ENCODE peak calls at places on chromosome 11, in seven cellular contexts. L is upper lobe of right lung, P is PC-3, V is coronary artery, Y is OCI-LY7, Q is ovary, A is hepatocyte. N is an unnamed sample.

GRCh38 chr11:63488789-63489188 is 2.2 kb downstream of the PLAAT5 start:
- DNase-seq in L (no peak), P (no peak), V (no peak), Y (no peak), Q (no peak), A (no peak), N (no peak)

GRCh38 chr11:38582756-38583155 is 1984.7 kb upstream of the RAG2 start:
- DNase-seq in L (no peak), P (no peak), V (no peak), Y (no peak), Q (no peak), A (no peak), N (no peak)

GRCh38 chr11:70091651-70092050 is 13.5 kb downstream of the ANO1 start:
- DNase-seq in L (no peak), P (no peak), V (no peak), Y (no peak), Q (no peak), A (no peak), N (no peak)

GRCh38 chr11:3134651-3135490 is 30.2 kb downstream of the OSBPL5 start:
- DNase-seq in L (peak), P (no peak), V (no peak), Y (no peak), Q (peak), A (no peak), N (no peak)

GRCh38 chr11:10666976-10667892 is 26.3 kb downstream of the IRAG1 start:
- DNase-seq in L (no peak), P (peak), V (no peak), Y (no peak), Q (no peak), A (no peak), N (no peak)

GRCh38 chr11:47991266-47991830 is 11.0 kb downstream of the PTPRJ start:
- DNase-seq in L (peak), P (peak), V (no peak), Y (peak), Q (no peak), A (peak), N (no peak)

GRCh38 chr11:125335101-125335500 is 161.0 kb downstream of the FEZ1 start:
- DNase-seq in L (peak), P (no peak), V (peak), Y (no peak), Q (no peak), A (no peak), N (no peak)

GRCh38 chr11:88196393-88196792 is 21.1 kb upstream of the RAB38 start:
- DNase-seq in L (no peak), P (no peak), V (no peak), Y (no peak), Q (no peak), A (no peak), N (no peak)

GRCh38 chr11:15468471-15468870 is 353.7 kb downstream of the INSC start:
- DNase-seq in L (no peak), P (no peak), V (no peak), Y (no peak), Q (no peak), A (no peak), N (no peak)

GRCh38 chr11:45580399-45580798 is 85.0 kb downstream of the CHST1 start:
- DNase-seq in L (peak), P (peak), V (no peak), Y (no peak), Q (no peak), A (peak), N (peak)

GRCh38 chr11:293293-293851 is 4.4 kb downstream of the PGGHG start:
- DNase-seq in L (peak), P (no peak), V (no peak), Y (no peak), Q (peak), A (no peak), N (no peak)

GRCh38 chr11:119106564-119107537 is at the start of gene C2CD2L:
- DNase-seq in L (peak), P (peak), V (peak), Y (peak), Q (peak), A (peak), N (peak)

GRCh38 chr11:6637871-6638270 is 17.7 kb downstream of the DCHS1 start:
- DNase-seq in L (no peak), P (no peak), V (peak), Y (no peak), Q (peak), A (no peak), N (no peak)

GRCh38 chr11:111372538-111372937 is 6.5 kb downstream of the POU2AF1 start:
- DNase-seq in L (no peak), P (no peak), V (no peak), Y (no peak), Q (no peak), A (no peak), N (no peak)

GRCh38 chr11:69012092-69013008 is 696 bp downstream of the MRGPRF start:
- DNase-seq in L (no peak), P (no peak), V (no peak), Y (no peak), Q (peak), A (no peak), N (no peak)

GRCh38 chr11:94149435-94149834 is 20.8 kb downstream of the PANX1 start:
- DNase-seq in L (no peak), P (peak), V (no peak), Y (no peak), Q (no peak), A (no peak), N (no peak)

GRCh38 chr11:128187829-128188228 is 399.5 kb downstream of the ETS1 start:
- DNase-seq in L (no peak), P (no peak), V (no peak), Y (no peak), Q (no peak), A (no peak), N (no peak)

GRCh38 chr11:62578541-62578940 is 4.8 kb upstream of the EEF1G start:
- DNase-seq in L (no peak), P (no peak), V (no peak), Y (no peak), Q (no peak), A (no peak), N (no peak)

GRCh38 chr11:2590131-2590950 is 109.5 kb downstream of the KCNQ1OT1 start:
- DNase-seq in L (peak), P (no peak), V (peak), Y (no peak), Q (no peak), A (no peak), N (no peak)

GRCh38 chr11:41201156-41201555 is 258.3 kb downstream of the LRRC4C start:
- DNase-seq in L (no peak), P (peak), V (no peak), Y (peak), Q (no peak), A (peak), N (peak)

GRCh38 chr11:70712471-70712870 is 314.1 kb downstream of the CTTN start:
- DNase-seq in L (peak), P (no peak), V (no peak), Y (no peak), Q (no peak), A (no peak), N (no peak)

GRCh38 chr11:44927174-44927661 is 23.5 kb downstream of the TP53I11 start:
- DNase-seq in L (peak), P (peak), V (no peak), Y (peak), Q (peak), A (peak), N (peak)

GRCh38 chr11:41456288-41456687 is 3.2 kb downstream of the LRRC4C start:
- DNase-seq in L (no peak), P (no peak), V (no peak), Y (no peak), Q (no peak), A (no peak), N (no peak)

DNA sequence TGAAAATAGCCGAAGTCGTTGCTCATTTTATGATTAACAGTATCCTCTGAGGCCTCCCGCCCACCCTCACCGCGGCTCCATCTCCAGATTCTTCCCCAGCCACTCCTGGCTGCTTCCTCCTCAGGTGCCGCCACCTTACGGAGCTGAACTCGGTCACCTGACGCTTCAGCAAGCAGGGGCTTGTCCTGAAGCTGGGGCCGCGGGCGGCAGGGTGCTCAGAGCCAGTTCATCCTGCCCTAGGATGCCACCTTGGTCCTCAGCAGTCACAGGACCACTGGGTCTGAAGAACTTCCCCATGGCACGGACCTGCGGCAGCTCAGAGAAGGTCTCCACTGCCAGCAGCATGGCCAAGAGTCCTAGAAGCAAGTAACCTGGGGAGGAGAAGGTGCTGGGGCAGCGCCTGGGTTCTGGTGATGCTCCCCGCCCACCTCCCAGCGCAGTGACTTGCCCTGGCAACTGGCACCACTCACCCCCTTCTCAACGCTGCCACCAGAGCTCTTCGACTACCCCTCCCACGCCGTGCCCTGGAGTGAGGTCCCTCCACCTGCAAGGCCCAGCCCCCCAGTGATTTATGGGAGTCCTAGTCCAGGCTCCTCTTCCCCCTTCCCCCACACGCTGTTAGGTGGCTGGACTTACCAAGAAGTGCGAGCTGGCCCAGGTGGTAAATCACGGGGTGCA is 2.6 kb downstream of the KCNK7 start:
- DNase-seq in L (no peak), P (no peak), V (no peak), Y (no peak), Q (no peak), A (no peak), N (no peak)
- H3K4me3 ChIP-seq in L (no peak), P (no peak), V (no peak), Y (no peak), Q (no peak), A (no peak), N (no peak)

GRCh38 chr11:114167355-114168085 is 108.0 kb downstream of the ZBTB16 start:
- DNase-seq in L (no peak), P (no peak), V (no peak), Y (no peak), Q (no peak), A (no peak), N (no peak)

GRCh38 chr11:114168086-114168448 is 108.6 kb downstream of the ZBTB16 start:
- DNase-seq in L (no peak), P (no peak), V (no peak), Y (no peak), Q (no peak), A (no peak), N (no peak)

GRCh38 chr11:114170226-114170625 is 110.7 kb downstream of the ZBTB16 start:
- DNase-seq in L (no peak), P (no peak), V (no peak), Y (no peak), Q (no peak), A (no peak), N (no peak)

GRCh38 chr11:114169321-114169749 is 109.8 kb downstream of the ZBTB16 start:
- DNase-seq in L (no peak), P (no peak), V (no peak), Y (no peak), Q (no peak), A (no peak), N (no peak)

GRCh38 chr11:114168691-114169090 is 109.2 kb downstream of the ZBTB16 start:
- DNase-seq in L (no peak), P (no peak), V (no peak), Y (peak), Q (no peak), A (no peak), N (peak)
- TF ChIP-seq CTCF in L (no peak), P (no peak), V (no peak), Y (no peak), Q (no peak), A (no peak), N (no peak)

DNA sequence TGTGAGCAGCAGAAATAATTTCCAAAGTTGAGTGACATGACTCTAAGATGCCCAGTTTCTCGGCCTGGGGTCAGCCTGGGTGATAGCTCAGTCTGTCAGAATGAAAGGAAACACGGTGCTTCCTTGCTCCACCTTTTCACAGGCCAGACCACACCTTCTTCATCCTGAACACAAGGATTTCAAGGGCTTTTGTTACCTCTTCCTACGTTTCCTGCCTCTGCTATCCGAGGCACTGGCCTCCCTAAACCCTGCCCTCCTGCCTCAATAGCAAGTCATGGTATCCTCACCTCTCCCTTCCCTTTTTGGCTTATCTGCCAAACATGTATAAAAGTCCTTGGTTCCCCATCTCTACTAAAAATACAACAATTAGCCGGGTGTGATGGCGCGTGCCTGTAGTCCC is 1.7 kb upstream of the OR51E1 start:
- DNase-seq in L (no peak), P (no peak), V (no peak), Y (no peak), Q (no peak), A (no peak), N (no peak)
- H3K27ac ChIP-seq in L (no peak), P (no peak), V (no peak), Y (no peak), Q (no peak), A (no peak), N (no peak)

GRCh38 chr11:11772865-11773515 is 68.8 kb upstream of the USP47 start:
- DNase-seq in L (no peak), P (no peak), V (no peak), Y (no peak), Q (no peak), A (no peak), N (peak)
- H3K4me3 ChIP-seq in L (no peak), P (no peak), V (no peak), Y (no peak), Q (no peak), A (no peak), N (no peak)

DNA sequence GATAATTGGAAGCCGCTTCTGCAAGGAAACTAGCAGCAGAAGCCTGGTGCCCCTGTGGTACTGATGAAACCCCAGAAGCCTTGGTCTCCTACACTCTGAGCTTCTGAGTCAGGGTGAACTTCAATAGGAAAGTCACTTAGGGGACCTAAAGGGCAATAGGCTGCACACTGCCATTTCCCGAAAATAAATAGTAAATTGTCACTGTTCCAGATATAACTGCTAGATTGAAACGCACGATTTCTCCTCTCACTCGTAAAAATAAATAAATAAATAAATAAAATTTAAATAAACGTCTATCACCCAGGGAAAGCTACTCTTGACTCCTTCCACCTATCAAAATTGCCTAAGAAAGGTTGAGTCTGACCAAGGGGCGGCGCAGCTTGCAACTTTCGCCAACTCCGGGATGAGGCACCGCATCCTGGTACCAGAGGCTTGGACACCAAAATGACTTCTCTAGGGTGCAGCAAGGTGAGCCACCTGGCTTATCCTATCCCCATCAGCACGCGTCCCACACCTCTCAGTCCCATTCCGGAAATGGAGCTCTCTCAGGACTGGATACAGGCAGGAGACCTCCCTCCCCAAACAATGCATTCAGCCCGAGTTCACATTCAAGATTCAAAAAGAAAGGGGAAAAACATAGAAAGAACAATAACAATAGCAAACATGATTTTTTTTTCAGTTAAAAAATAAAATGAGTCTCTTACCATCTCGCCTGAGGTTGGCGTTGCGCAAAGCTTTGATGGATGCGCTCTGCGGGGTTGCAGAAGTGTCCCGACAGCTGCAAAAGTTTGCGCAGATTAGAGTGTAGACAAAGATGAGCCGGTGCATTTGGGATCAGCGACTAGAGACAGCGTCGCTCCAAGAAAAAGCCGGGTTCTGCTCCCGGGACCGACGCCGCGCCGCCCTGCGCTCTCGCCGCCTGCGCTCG is 583 bp downstream of the PDGFD start:
- DNase-seq in L (no peak), P (no peak), V (no peak), Y (peak), Q (peak), A (peak), N (no peak)
- TF ChIP-seq CTCF in L (no peak), P (no peak), V (no peak), Y (peak), Q (no peak), A (peak), N (no peak)

GRCh38 chr11:66329165-66329673 is 7.0 kb downstream of the RIN1 start:
- DNase-seq in L (no peak), P (no peak), V (no peak), Y (no peak), Q (no peak), A (no peak), N (no peak)

GRCh38 chr11:66328036-66328306 is 8.3 kb downstream of the RIN1 start:
- DNase-seq in L (no peak), P (no peak), V (no peak), Y (no peak), Q (no peak), A (no peak), N (no peak)

GRCh38 chr11:66326261-66327111 is 9.6 kb upstream of the CD248 start:
- DNase-seq in L (no peak), P (peak), V (no peak), Y (peak), Q (peak), A (peak), N (no peak)

GRCh38 chr11:66328307-66329144 is 7.7 kb downstream of the RIN1 start:
- DNase-seq in L (peak), P (peak), V (no peak), Y (peak), Q (peak), A (peak), N (peak)

GRCh38 chr11:66327171-66328035 is 8.8 kb downstream of the RIN1 start:
- DNase-seq in L (no peak), P (peak), V (no peak), Y (no peak), Q (no peak), A (peak), N (no peak)
- H3K27ac ChIP-seq in L (no peak), P (peak), V (peak), Y (peak), Q (peak), A (peak), N (no peak)

DNA sequence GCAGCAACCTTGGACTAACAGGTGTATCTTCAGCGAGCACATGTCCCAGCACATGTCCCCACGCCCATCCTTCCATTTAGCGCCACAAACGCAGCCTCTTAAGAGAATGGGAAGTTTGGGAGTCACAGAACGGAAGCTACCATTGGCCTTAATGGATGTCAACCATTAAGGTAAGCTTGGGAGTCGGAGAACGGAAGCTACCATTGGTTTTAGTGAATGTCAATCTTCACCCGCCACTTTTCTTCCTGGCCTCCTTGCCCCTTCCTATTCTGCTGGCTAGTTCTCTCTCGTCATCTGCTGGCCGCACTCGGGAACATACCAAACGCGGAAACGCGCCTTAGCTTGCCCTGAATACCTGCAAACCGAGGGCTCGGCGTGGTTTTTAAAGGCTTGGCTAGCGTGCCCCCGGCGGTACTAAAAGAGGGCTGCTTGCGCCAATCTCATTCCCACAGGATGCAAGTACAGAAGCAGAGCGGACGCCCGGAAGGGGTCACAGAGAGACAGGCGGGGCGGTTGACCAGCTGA is 24.3 kb downstream of the GLYATL1 start:
- DNase-seq in L (no peak), P (no peak), V (no peak), Y (no peak), Q (no peak), A (peak), N (no peak)
- H3K4me3 ChIP-seq in L (no peak), P (no peak), V (peak), Y (no peak), Q (no peak), A (peak), N (no peak)